ENCODE peak calls at places on chromosomes 12 and 14, in four cellular contexts. One of them, this sample, is unnamed. For H3K9me3, the result is how much of the 10 kb centered on the place peaks cover.

GRCh38 chr14:34865889-34866574 is 9.1 kb downstream of the BAZ1A start:
- DNase-seq in A549: no peak
- DNase-seq in astrocyte: no peak
- DNase-seq in hepatocyte: no peak
- DNase-seq in this sample: no peak

GRCh38 chr12:98799411-98799810 is 154.3 kb downstream of the APAF1 start:
- DNase-seq in A549: peak
- DNase-seq in astrocyte: no peak
- DNase-seq in hepatocyte: no peak
- DNase-seq in this sample: no peak

GRCh38 chr12:111846016-111846415 is 4.0 kb downstream of the MAPKAPK5 start:
- DNase-seq in A549: no peak
- DNase-seq in astrocyte: peak
- DNase-seq in hepatocyte: no peak
- DNase-seq in this sample: peak

GRCh38 chr12:38152816-38153736 is 163.5 kb upstream of the ALG10B start:
- DNase-seq in A549: no peak
- DNase-seq in astrocyte: no peak
- DNase-seq in hepatocyte: no peak
- DNase-seq in this sample: no peak

GRCh38 chr12:75994069-75994740 is 37.4 kb downstream of the PHLDA1 start:
- DNase-seq in A549: no peak
- DNase-seq in astrocyte: no peak
- DNase-seq in hepatocyte: no peak
- DNase-seq in this sample: no peak

GRCh38 chr12:80121661-80122060 is 22.3 kb downstream of the OTOGL start:
- DNase-seq in A549: no peak
- DNase-seq in astrocyte: peak
- DNase-seq in hepatocyte: no peak
- DNase-seq in this sample: no peak

GRCh38 chr12:121264135-121264534 is 32.4 kb downstream of the CAMKK2 start:
- DNase-seq in A549: no peak
- DNase-seq in astrocyte: no peak
- DNase-seq in hepatocyte: no peak
- DNase-seq in this sample: no peak

GRCh38 chr14:54174437-54174836 is 217.8 kb upstream of the BMP4 start:
- DNase-seq in A549: no peak
- DNase-seq in astrocyte: no peak
- DNase-seq in hepatocyte: no peak
- DNase-seq in this sample: peak

GRCh38 chr12:95838125-95838524 is 20.6 kb upstream of the SNRPF start:
- DNase-seq in A549: peak
- DNase-seq in astrocyte: peak
- DNase-seq in hepatocyte: peak
- DNase-seq in this sample: no peak

GRCh38 chr12:58225067-58225877 is 283.9 kb downstream of the ATP23 start:
- DNase-seq in A549: no peak
- DNase-seq in astrocyte: no peak
- DNase-seq in hepatocyte: no peak
- DNase-seq in this sample: peak

GRCh38 chr14:73613046-73613383 is 698 bp downstream of the ACOT6 start:
- DNase-seq in A549: peak
- DNase-seq in astrocyte: no peak
- DNase-seq in hepatocyte: no peak
- DNase-seq in this sample: peak

GRCh38 chr14:103520269-103520656 is 2.4 kb downstream of the CKB start:
- DNase-seq in A549: no peak
- DNase-seq in astrocyte: no peak
- DNase-seq in hepatocyte: peak
- DNase-seq in this sample: no peak

GRCh38 chr12:115001538-115001937 is 317.6 kb upstream of the TBX3 start:
- DNase-seq in A549: no peak
- DNase-seq in astrocyte: no peak
- DNase-seq in hepatocyte: no peak
- DNase-seq in this sample: peak

GRCh38 chr12:19572920-19573558 is 133.7 kb downstream of the AEBP2 start:
- DNase-seq in A549: peak
- DNase-seq in astrocyte: peak
- DNase-seq in hepatocyte: peak
- DNase-seq in this sample: peak

GRCh38 chr12:77319141-77319540 is 253.8 kb upstream of the E2F7 start:
- DNase-seq in A549: no peak
- DNase-seq in astrocyte: no peak
- DNase-seq in hepatocyte: no peak
- DNase-seq in this sample: no peak

GRCh38 chr12:117494833-117495714 is 133.6 kb upstream of the NOS1 start:
- DNase-seq in A549: peak
- DNase-seq in astrocyte: no peak
- DNase-seq in hepatocyte: peak
- DNase-seq in this sample: no peak

GRCh38 chr14:97380539-97380941 is 583.4 kb downstream of the VRK1 start:
- DNase-seq in A549: peak
- DNase-seq in astrocyte: no peak
- DNase-seq in hepatocyte: peak
- DNase-seq in this sample: no peak

GRCh38 chr14:69651653-69652052 is 40.3 kb downstream of the SUSD6 start:
- DNase-seq in A549: no peak
- DNase-seq in astrocyte: no peak
- DNase-seq in hepatocyte: peak
- DNase-seq in this sample: no peak

GRCh38 chr14:68809524-68809923 is 16.7 kb upstream of the ZFP36L1 start:
- DNase-seq in A549: no peak
- DNase-seq in astrocyte: no peak
- DNase-seq in hepatocyte: no peak
- DNase-seq in this sample: no peak

GRCh38 chr12:124442772-124443445 is 124.5 kb downstream of the NCOR2 start:
- DNase-seq in A549: no peak
- DNase-seq in astrocyte: peak
- DNase-seq in hepatocyte: no peak
- DNase-seq in this sample: no peak

GRCh38 chr12:54125950-54126695 is 62.7 kb downstream of the SMUG1 start:
- DNase-seq in A549: no peak
- DNase-seq in astrocyte: no peak
- DNase-seq in hepatocyte: no peak
- DNase-seq in this sample: peak

GRCh38 chr12:8553088-8553627 is 12.5 kb upstream of the CLEC4E start:
- DNase-seq in A549: no peak
- DNase-seq in astrocyte: no peak
- DNase-seq in hepatocyte: no peak
- DNase-seq in this sample: no peak

GRCh38 chr12:132162508-132163031 is 18.3 kb downstream of the NOC4L start:
- DNase-seq in A549: no peak
- DNase-seq in astrocyte: peak
- DNase-seq in hepatocyte: no peak
- DNase-seq in this sample: peak

GRCh38 chr12:14366211-14366762 is 805 bp downstream of the ATF7IP start:
- DNase-seq in A549: peak
- DNase-seq in astrocyte: peak
- DNase-seq in hepatocyte: peak
- DNase-seq in this sample: no peak

GRCh38 chr14:105931808-105932483 is 405.6 kb downstream of the TMEM121 start:
- DNase-seq in A549: peak
- DNase-seq in astrocyte: no peak
- DNase-seq in hepatocyte: no peak
- DNase-seq in this sample: peak

GRCh38 chr12:76762556-76762955 is 1.4 kb upstream of the ZDHHC17 start:
- DNase-seq in A549: no peak
- DNase-seq in astrocyte: no peak
- DNase-seq in hepatocyte: peak
- DNase-seq in this sample: no peak

GRCh38 chr14:103067231-103067954 is 10.0 kb upstream of the CDC42BPB start:
- DNase-seq in A549: peak
- DNase-seq in astrocyte: peak
- DNase-seq in hepatocyte: no peak
- DNase-seq in this sample: peak

GRCh38 chr12:109996483-109996853 is 300 bp upstream of the GIT2 start:
- DNase-seq in A549: no peak
- DNase-seq in astrocyte: no peak
- DNase-seq in hepatocyte: no peak
- DNase-seq in this sample: no peak

GRCh38 chr14:66379116-66379515 is 107.1 kb upstream of the CCDC196 start:
- DNase-seq in A549: no peak
- DNase-seq in astrocyte: peak
- DNase-seq in hepatocyte: no peak
- DNase-seq in this sample: no peak

DNA sequence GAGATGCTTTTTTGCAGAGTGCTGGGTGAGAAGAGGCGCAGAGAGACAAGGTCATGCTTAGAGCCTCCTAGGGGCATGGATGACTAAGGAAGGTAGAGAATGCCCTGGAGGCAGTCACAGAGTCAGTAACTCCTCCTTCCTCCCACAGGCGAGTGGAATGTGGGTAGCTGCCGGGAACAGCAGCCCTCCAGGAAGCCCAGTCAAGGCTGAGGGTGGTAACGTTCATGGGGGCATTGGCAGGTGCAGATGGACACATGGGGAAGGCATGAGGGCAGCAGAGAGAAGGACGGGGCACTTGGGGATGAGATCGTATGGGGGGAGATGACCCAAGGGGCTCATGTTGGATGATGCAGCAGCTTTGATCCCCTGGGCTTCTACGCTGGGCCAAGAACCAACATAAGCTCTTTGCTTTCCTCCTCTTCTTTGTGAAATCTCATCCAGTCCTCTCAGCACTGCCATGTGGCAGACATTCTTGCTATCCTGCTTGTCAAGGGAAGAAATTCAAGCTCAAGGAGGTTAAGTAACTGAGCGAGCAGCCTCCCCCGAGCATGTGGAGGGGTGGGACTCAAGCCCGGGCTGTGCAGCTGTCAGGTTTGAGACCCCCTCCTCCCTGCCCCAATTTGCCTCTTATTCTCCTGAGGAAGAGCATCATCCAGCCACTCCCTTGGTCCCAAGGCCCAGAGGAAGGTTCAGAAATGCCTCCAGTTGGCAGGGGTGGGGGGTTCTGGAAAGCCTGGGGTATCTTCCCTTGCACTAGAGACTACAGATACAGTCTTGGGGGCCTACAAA is 187.9 kb downstream of the PIWIL1 start:
- DNase-seq in A549: no peak
- DNase-seq in astrocyte: no peak
- DNase-seq in hepatocyte: no peak
- DNase-seq in this sample: no peak
- H3K9me3 ChIP-seq in A549: under half
- H3K9me3 ChIP-seq in astrocyte: under half
- H3K9me3 ChIP-seq in hepatocyte: under half
- H3K9me3 ChIP-seq in this sample: under half

DNA sequence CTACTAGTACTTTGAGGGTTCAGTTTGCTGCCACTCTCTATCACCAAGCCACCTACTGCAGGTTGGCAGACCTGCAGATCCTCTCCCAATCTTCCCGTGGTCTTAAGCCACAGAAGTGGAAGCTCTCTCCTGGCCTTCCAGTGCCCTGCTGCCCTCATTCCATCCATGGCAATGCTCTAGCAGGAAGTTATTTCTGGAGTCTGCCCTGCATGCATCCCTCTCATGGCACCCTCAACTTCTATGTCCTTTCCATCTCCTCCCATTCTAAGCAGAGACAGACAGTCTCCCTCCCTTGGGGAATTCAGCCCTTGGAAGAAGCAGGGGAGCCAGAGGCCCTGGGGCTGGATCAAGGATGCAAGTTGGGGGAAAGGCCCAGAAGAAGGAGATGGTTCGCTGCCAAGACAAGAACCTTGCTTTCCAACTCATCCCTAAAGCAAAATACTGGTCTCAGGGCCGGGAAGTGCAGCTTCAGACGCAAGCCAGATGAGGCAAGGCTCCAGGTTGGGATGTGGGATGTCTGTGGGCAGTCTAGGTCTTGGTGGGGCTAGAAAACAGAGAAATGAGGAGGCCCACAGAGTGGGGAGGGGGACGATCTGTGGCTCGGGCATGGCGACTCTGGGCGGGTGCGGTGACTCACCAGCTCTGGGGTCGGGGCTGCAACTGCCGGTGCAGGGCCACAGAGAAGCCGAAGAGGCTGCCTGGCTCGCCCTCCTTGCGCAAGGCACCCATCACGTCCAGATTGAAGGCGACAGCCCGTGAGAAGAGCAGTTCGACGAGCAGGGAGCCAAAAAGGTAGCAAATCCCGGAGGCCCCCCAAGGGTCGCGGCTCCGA is 648 bp downstream of the ITGA7 start:
- DNase-seq in A549: no peak
- DNase-seq in astrocyte: no peak
- DNase-seq in hepatocyte: peak
- DNase-seq in this sample: peak
- H3K4me2 ChIP-seq in A549: peak
- H3K4me2 ChIP-seq in astrocyte: peak
- H3K4me2 ChIP-seq in hepatocyte: peak
- H3K4me2 ChIP-seq in this sample: peak

DNA sequence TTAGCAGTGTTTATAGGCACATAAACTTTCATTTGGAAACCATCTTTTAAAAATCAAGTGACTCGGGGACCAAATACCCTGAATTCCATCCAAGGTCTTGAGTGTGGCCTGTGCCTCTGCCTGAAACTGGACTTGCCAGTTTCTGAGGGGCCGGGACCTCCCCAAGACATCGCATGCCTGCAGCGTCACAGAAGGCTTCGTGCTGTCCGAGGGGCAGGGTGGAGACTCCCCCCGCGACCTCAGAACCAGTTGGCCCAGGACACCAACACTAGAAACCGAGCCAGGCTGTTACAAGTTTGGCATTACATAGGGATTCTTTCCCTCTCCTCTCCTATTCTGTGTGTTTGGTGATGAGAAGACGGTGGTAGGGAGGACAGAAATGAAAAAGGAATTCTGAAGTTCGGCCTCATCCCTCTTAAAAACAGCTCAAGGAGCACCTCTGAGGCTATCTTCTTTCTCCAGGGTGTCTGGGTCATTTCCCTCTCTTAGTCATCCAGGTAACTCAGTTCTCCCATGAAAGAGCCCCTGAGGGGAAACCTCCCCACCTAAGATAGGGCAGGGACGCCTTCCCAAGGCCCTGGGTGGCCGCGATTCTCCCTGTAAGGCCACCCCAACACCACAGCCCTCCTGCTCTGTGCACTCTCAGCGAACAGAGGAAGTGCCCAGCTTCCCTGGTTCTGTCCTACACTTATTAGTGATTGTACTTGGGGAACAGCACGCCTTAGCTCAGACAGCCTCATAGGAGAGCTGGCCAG is 93.9 kb downstream of the BCL11B start:
- DNase-seq in A549: no peak
- DNase-seq in astrocyte: no peak
- DNase-seq in hepatocyte: no peak
- DNase-seq in this sample: no peak
- H3K9me3 ChIP-seq in A549: under half
- H3K9me3 ChIP-seq in astrocyte: under half
- H3K9me3 ChIP-seq in hepatocyte: under half
- H3K9me3 ChIP-seq in this sample: under half

GRCh38 chr12:7060353-7060954 is at the start of gene C1S:
- DNase-seq in A549: peak
- DNase-seq in astrocyte: peak
- DNase-seq in hepatocyte: peak
- DNase-seq in this sample: peak

GRCh38 chr12:7058163-7058845 is 2.2 kb upstream of the C1S start:
- DNase-seq in A549: no peak
- DNase-seq in astrocyte: no peak
- DNase-seq in hepatocyte: no peak
- DNase-seq in this sample: no peak

GRCh38 chr12:7058850-7059249 is 1.7 kb upstream of the C1S start:
- DNase-seq in A549: no peak
- DNase-seq in astrocyte: no peak
- DNase-seq in hepatocyte: no peak
- DNase-seq in this sample: no peak

GRCh38 chr12:7059780-7060179 is 738 bp upstream of the C1S start:
- DNase-seq in A549: no peak
- DNase-seq in astrocyte: no peak
- DNase-seq in hepatocyte: no peak
- DNase-seq in this sample: no peak

GRCh38 chr12:7054925-7055324 is 5.6 kb upstream of the C1S start:
- DNase-seq in A549: no peak
- DNase-seq in astrocyte: no peak
- DNase-seq in hepatocyte: no peak
- DNase-seq in this sample: no peak
- H3K4me2 ChIP-seq in A549: no peak
- H3K4me2 ChIP-seq in astrocyte: no peak
- H3K4me2 ChIP-seq in hepatocyte: no peak
- H3K4me2 ChIP-seq in this sample: no peak

This sample was measured in osteoblast.